ENCODE peak calls at places on chromosomes 2 and 18, in four cellular contexts. T is stimulated activated naive B cell treated with anti-CD40 and anti-IgM and Interleukin-4, amounts not matched to agents 10 μg/mL and 1 μg/mL and 100 μg/mL, for 72 hours; K is T follicular helper cell; Y is lung microvascular endothelial cell. G is an unnamed sample.

GRCh38 chr2:37720533-37721218 is 49.2 kb upstream of the CDC42EP3 start:
- DNase-seq in T (no peak), K (no peak), Y (peak; percentile 94), G (no peak)

GRCh38 chr2:239198221-239198620 is 202.6 kb downstream of the HDAC4 start:
- DNase-seq in T (no peak), K (no peak), Y (no peak), G (no peak)

GRCh38 chr2:20097889-20098714 is 46.7 kb upstream of the LAPTM4A start:
- DNase-seq in T (peak; percentile 68), K (peak; percentile 55), Y (peak; percentile 91), G (peak; percentile 77)

GRCh38 chr2:62270728-62271127 is 74.8 kb downstream of the B3GNT2 start:
- DNase-seq in T (no peak), K (no peak), Y (peak; percentile 17), G (no peak)

GRCh38 chr2:196821195-196821594 is 12.0 kb upstream of the C2orf66 start:
- DNase-seq in T (no peak), K (no peak), Y (no peak), G (no peak)

GRCh38 chr18:49691177-49691608 is 122.1 kb downstream of the ACAA2 start:
- DNase-seq in T (no peak), K (no peak), Y (peak; percentile 35), G (no peak)

GRCh38 chr2:187615364-187615763 is 61.1 kb upstream of the TFPI start:
- DNase-seq in T (no peak), K (no peak), Y (no peak), G (no peak)

GRCh38 chr2:715038-715437 is 37.8 kb upstream of the TMEM18 start:
- DNase-seq in T (no peak), K (no peak), Y (no peak), G (no peak)

GRCh38 chr2:144402282-144402681 is 117.6 kb downstream of the ZEB2 start:
- DNase-seq in T (no peak), K (no peak), Y (no peak), G (no peak)

G was measured in naive thymus-derived CD8-positive, alpha-beta T cell.